ENCODE peak calls at places on chromosomes 11 and 22, in six cellular contexts. N is tibial nerve; Z is adrenal gland; K is transverse colon; L is CD8-positive, alpha-beta T cell; M is IMR-90. X is an unnamed sample.

GRCh38 chr11:65500262-65501004 is 1.6 kb downstream of the MALAT1 start:
- DNase-seq in Z (peak; percentile 81), M (peak; percentile 58), K (peak; percentile 44), L (no peak), N (peak; percentile 63), X (peak; percentile 18)

GRCh38 chr11:46238078-46238966 is 39.1 kb upstream of the CREB3L1 start:
- DNase-seq in M (peak; percentile 63), K (peak; percentile 73), Z (peak; percentile 88), L (peak; percentile 16), N (peak; percentile 32), X (no peak)

GRCh38 chr22:24207264-24208011 is 26.2 kb downstream of the SUSD2 start:
- DNase-seq in L (no peak), K (no peak), M (no peak), N (no peak), Z (no peak), X (peak; percentile 4)

GRCh38 chr22:42222140-42222539 is 48.3 kb downstream of the TCF20 start:
- DNase-seq in N (no peak), K (no peak), M (no peak), Z (no peak), L (no peak), X (no peak)

GRCh38 chr11:7306900-7307299 is 55.2 kb downstream of the SYT9 start:
- DNase-seq in N (no peak), K (no peak), M (no peak), L (no peak), Z (no peak), X (no peak)

GRCh38 chr11:18633256-18634139 is 644 bp downstream of the SPTY2D1 start:
- DNase-seq in L (peak; percentile 3), Z (no peak), N (no peak), M (peak; percentile 48), K (peak; percentile 15), X (no peak)

GRCh38 chr11:90134420-90135003 is at the start of gene NAALAD2:
- DNase-seq in M (peak; percentile 9), N (peak; percentile 28), L (no peak), Z (peak; percentile 79), K (peak; percentile 11), X (no peak)

GRCh38 chr11:47768090-47768620 is 1.0 kb upstream of the FNBP4 start:
- DNase-seq in K (peak; percentile 72), Z (peak; percentile 89), N (peak; percentile 70), M (peak; percentile 61), L (no peak), X (peak; percentile 71)

GRCh38 chr22:38989461-38989860 is 7.3 kb downstream of the APOBEC3B start:
- DNase-seq in N (no peak), M (no peak), L (no peak), Z (no peak), K (no peak), X (no peak)

GRCh38 chr11:87463486-87464102 is 425.9 kb downstream of the TMEM135 start:
- DNase-seq in Z (no peak), K (no peak), M (peak; percentile 36), N (no peak), L (no peak), X (peak; percentile 68)

GRCh38 chr22:44669725-44670027 is 32.3 kb upstream of the PRR5 start:
- DNase-seq in L (no peak), Z (no peak), M (peak; percentile 37), N (no peak), K (no peak), X (no peak)

DNA sequence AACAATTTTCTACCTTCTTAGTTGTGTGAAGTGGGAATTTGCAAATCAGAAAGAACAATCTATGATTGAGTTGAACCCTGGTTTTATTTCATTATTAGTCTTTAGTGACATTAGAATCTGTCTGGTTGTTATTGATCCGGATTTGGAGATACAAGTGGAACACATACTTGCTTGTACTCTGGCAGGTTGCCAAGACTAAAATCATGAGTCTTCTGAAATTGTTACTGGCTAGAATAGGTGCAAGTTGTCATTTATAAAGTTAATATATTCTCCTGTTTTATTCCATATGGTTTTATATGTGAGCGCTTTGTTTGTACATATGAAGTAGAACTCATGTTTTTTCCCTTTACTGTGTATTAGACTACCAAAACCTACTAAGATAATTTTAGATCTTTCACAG is 23.0 kb downstream of the CCDC15 start:
- DNase-seq in K (no peak), N (no peak), L (no peak), Z (no peak), M (no peak), X (no peak)
- H3K4me3 ChIP-seq in K (no peak overlapping the region), N (no peak overlapping the region), L (no peak overlapping the region), Z (no peak overlapping the region), M (no peak overlapping the region), X (no peak overlapping the region)

GRCh38 chr11:35823742-35824298 is 120.0 kb upstream of the LDLRAD3 start:
- DNase-seq in K (no peak), N (no peak), L (no peak), Z (no peak), M (no peak), X (no peak)

GRCh38 chr11:35820614-35821013 is 123.2 kb upstream of the LDLRAD3 start:
- DNase-seq in Z (no peak), K (no peak), L (no peak), M (no peak), N (no peak), X (no peak)

GRCh38 chr11:35826949-35827348 is 116.9 kb upstream of the LDLRAD3 start:
- DNase-seq in N (no peak), K (no peak), Z (no peak), L (no peak), M (no peak), X (no peak)

GRCh38 chr11:35825386-35825785 is 118.5 kb upstream of the LDLRAD3 start:
- DNase-seq in Z (no peak), N (no peak), L (no peak), M (no peak), K (no peak), X (no peak)

GRCh38 chr11:35822815-35823495 is 120.9 kb upstream of the LDLRAD3 start:
- DNase-seq in K (no peak), M (peak; percentile 13), Z (no peak), N (no peak), L (no peak), X (no peak)
- H3K27me3 ChIP-seq in K (no peaks in the 10 kb centered on the region), M (no peaks in the 10 kb centered on the region), Z (no peaks in the 10 kb centered on the region), N (no peaks in the 10 kb centered on the region), L (no peaks in the 10 kb centered on the region), X (no peaks in the 10 kb centered on the region)

DNA sequence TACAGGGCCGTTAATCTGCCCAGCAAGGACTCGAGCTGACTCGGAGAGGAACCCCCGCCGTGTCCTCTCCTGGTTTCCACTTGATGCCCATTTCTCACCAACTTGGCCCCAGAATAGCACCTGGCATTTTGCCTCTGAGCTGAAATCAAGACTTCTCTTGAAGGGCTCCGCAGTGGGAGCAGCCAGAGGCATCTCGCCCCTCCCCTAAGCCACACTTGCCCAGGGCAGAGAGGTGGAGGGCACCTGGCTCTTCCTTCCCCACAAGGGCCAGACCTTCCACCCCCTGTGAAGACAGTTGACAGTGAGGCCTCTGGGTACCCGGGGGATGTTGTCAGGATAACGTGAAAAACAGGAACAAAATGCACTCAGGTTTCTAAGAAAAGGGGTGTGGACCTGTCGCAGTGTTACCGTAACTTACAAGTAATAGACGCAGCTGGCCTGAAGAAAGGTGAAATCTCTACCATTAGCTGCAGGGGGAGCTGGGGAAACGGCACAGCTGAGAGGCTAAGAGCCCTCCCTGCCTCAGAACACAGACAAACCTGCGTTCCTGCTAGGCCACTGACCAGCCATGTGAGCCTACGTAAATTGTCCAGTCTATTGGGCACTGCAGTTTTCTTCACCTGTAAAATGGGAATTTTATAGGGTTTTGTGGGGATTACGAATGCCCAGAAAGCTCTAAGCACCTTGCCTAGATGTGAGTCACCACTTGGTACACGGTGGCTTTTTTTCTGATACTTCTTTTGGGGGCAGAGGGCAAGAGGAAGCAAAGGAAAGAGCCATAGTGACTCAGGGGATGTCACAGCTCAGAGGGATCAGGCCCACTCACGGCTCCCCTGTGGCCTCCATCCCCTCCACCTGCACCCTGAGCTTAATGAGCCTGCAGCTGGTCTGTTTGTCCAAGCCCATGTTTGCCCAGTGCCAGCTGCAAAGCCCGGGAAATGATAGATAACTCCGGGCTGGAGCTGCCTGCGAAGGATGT is 18.6 kb upstream of the CABP7 start:
- DNase-seq in M (peak; percentile 34), N (no peak), K (peak; percentile 24), Z (no peak), L (no peak), X (peak; percentile 47)
- TF ChIP-seq CTCF in M (peak; percentile 16), N (no peak), K (peak; percentile 7), Z (no peak), L (no peak), X (peak; percentile 54)

DNA sequence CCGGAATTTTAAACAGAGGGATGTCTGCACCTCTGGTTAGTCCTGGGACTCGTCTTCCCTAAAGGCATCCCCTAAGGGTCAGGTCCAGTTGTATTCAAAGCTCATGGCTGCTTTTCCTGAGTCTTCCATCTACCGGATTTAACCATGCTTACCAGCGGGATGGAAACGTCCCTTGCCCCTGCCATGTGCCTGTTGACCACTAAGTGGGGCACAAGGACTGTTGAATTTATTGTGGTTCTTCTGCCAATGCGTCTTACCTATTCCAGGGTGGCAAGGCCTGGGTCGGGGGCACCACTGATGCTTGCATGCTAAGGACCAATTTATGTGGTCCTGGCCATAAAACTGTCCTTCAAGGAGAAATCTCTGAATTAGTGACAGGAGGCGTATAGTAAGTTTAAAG is 25.6 kb downstream of the ANKRD42 start:
- DNase-seq in Z (no peak), N (no peak), L (no peak), M (no peak), K (no peak), X (no peak)
- H3K4me3 ChIP-seq in Z (no peak overlapping the region), N (no peak overlapping the region), L (no peak overlapping the region), M (no peak overlapping the region), K (no peak overlapping the region), X (no peak overlapping the region)

DNA sequence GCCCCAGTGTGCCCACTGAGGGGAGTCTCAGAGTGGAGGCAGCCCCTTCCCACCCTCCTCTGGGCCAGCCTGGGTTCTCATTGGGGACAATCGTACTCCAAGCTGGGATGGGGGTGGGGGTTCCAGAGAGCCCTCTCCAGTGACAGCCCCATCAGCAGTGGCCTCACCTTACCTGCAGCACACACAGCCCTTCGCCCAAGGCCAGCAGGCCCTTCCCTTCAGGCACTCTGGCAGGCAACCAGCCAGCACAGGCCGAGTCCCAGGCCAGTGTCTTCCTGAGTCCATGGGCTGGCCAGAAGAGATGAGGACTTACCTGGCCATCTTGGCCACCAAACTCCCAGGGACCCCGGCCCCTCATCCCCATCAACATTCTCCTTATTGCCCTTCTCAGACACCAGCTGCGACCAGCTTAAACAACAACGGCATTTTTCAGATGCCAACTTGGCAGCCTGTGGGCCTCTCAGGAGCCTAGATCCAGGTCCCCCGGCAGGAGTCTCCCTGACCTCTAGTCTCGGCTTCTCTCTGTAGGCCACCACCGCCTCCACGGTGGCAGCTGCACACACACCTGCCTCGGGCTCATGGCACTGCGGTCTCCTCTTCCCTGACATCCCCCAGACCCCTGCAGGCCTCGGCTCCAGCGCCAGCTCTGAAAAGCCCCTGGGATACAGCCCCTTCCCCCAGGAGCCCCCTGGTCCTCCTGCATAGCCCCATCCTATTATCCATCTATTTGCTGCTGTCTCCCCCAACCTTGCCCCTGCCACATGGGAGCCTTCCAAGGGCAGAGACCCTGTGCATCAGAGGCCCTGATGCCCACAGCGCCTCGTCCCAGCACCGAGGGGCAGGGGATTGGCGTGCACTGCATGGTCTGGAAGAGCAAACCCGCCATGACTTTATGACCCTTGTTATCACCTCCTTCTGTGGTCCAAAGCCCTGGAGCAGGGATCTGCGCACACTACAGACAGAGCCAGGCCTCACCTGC is 111.2 kb upstream of the FGF3 start:
- DNase-seq in K (no peak), N (no peak), L (no peak), M (no peak), Z (no peak), X (no peak)
- H3K27me3 ChIP-seq in K (peaks cover 45% of the 10 kb centered on the region), N (no peaks in the 10 kb centered on the region), L (peaks cover 4% of the 10 kb centered on the region), M (peaks cover 16% of the 10 kb centered on the region), Z (peaks cover 13% of the 10 kb centered on the region), X (peaks cover 5% of the 10 kb centered on the region)

DNA sequence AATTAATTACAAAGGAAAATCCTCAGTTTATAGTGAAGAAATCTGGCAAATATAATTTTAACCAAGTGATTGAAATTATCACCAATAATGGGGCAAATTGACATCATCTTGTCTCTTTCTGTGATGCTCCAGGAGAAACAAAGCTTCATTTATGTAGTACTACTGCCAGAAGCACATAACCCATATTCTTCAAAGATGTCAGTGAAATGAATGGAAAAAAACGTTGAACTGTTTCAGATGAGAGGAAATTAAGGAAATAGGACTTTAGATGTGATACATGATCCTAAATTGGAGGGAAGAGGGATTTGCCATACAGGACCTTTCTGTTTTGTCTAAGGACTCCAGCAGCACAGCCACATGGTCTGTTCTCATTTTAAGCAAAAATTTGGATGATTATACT is 57.6 kb downstream of the PPP6R3 start:
- DNase-seq in L (no peak), K (no peak), Z (no peak), M (no peak), N (no peak), X (no peak)
- TF ChIP-seq CTCF in L (no peak), K (no peak), Z (no peak), M (no peak), N (no peak), X (no peak)